ENCODE peak calls at places on chromosome 22, in five cellular contexts. X, N, I, S and R are unnamed samples.

GRCh38 chr22:27115816-27116256 is 458.4 kb downstream of the MIAT start:
- DNase-seq in X (no peak), N (no peak), S (peak; percentile 52), I (peak; percentile 60), R (no peak)

GRCh38 chr22:33902073-33902472 is 18.2 kb downstream of the LARGE1 start:
- DNase-seq in I (no peak), X (no peak), S (no peak), N (no peak), R (no peak)

GRCh38 chr22:49979587-49980264 is 19.2 kb downstream of the PIM3 start:
- DNase-seq in S (peak; percentile 70), I (peak; percentile 33), X (no peak), N (peak; percentile 13), R (no peak)

GRCh38 chr22:35717572-35717971 is at the start of gene APOL5:
- DNase-seq in N (no peak), X (no peak), I (no peak), S (no peak), R (no peak)

GRCh38 chr22:44677299-44678244 is 24.4 kb upstream of the PRR5 start:
- DNase-seq in I (no peak), X (no peak), S (no peak), N (no peak), R (no peak)

GRCh38 chr22:37202001-37202555 is 10.2 kb downstream of the SSTR3 start:
- DNase-seq in X (peak; percentile 40), I (no peak), S (no peak), N (no peak), R (no peak)

GRCh38 chr22:37496651-37497599 is 10.7 kb upstream of the MFNG start:
- DNase-seq in I (peak; percentile 31), N (no peak), X (no peak), S (no peak), R (no peak)

GRCh38 chr22:27881404-27881803 is 37.7 kb downstream of the PITPNB start:
- DNase-seq in S (peak; percentile 40), N (peak; percentile 69), I (no peak), X (peak; percentile 85), R (no peak)

GRCh38 chr22:26550498-26551033 is 38.3 kb upstream of the TFIP11 start:
- DNase-seq in N (no peak), I (no peak), X (no peak), S (no peak), R (peak; percentile 49)

DNA sequence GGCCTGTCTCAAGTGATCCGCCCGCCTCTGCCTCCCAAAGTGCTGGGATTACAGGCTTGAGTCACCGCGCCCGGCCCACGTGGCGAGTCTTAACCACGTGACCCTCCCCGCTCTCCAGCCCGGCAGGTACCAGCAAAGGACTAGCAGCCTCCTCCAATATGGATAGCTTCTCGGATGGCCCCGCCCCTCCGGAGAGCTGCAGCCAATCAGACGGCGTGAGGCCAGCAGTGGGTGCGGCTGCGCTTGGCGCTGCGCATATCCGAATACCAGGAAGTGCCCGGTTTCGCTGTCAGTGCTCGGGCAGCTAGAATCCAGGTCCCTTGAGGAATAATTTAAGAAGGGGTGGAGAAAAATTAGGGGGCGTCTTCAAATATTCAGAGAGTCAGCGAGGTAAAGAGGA is 14.7 kb upstream of the PISD start:
- DNase-seq in I (peak; percentile 83), N (peak; percentile 96), S (peak; percentile 97), X (peak; percentile 96), R (peak; percentile 92)
- TF ChIP-seq POLR2A in I (no peak), N (no peak), S (no peak), X (no peak), R (peak; percentile 38)

GRCh38 chr22:17633217-17633997 is 4.9 kb upstream of the ATP6V1E1 start:
- DNase-seq in S (no peak), X (no peak), N (no peak), I (peak; percentile 29), R (peak; percentile 12)
- H3K4me3 ChIP-seq in S (no peak overlapping the region), X (no peak overlapping the region), N (no peak overlapping the region), I (no peak overlapping the region), R (no peak overlapping the region)

GRCh38 chr22:24408630-24409029 is 18.8 kb upstream of the ADORA2A start:
- DNase-seq in I (no peak), X (no peak), S (no peak), N (peak; percentile 29), R (no peak)

GRCh38 chr22:24406322-24407277 is 20.8 kb upstream of the ADORA2A start:
- DNase-seq in N (peak; percentile 39), S (no peak), I (no peak), X (no peak), R (no peak)

GRCh38 chr22:24407884-24408283 is 19.5 kb upstream of the ADORA2A start:
- DNase-seq in X (no peak), I (no peak), N (no peak), S (no peak), R (no peak)

GRCh38 chr22:24405631-24406321 is 21.6 kb upstream of the ADORA2A start:
- DNase-seq in S (no peak), X (no peak), N (no peak), I (no peak), R (no peak)

DNA sequence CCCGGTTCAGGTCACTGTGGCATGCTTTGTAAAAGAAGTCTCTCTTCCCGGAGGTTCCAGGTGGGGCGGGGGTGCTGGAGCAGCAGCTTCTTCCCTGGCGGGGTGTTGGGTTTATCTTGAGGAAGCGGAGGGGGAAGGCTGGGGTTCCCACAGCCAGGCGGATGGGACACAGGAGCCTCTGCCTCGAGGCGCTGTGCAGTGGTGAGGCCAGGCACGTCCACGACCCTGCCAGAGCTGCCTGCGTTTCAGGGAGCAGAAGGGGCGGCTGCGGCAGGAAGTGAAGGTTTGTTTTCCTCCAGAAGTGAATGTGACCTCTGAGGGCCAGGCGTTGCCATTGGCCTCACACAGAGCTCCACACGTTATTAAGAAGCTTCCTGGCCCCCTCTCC is 20.1 kb upstream of the ADORA2A start:
- DNase-seq in I (no peak), S (no peak), N (peak; percentile 61), X (no peak), R (peak; percentile 14)
- H3K27ac ChIP-seq in I (no peak overlapping the region), S (peak overlapping the region; percentile 10), N (no peak overlapping the region), X (no peak overlapping the region), R (no peak overlapping the region)

GRCh38 chr22:23896166-23896522 is 2.0 kb downstream of the MIF start:
- DNase-seq in N (no peak), S (no peak), X (no peak), I (no peak), R (no peak)

GRCh38 chr22:23895599-23896144 is 1.5 kb downstream of the MIF start:
- DNase-seq in N (no peak), I (no peak), X (no peak), S (no peak), R (no peak)

GRCh38 chr22:23897320-23897719 is 3.1 kb downstream of the MIF start:
- DNase-seq in N (no peak), S (no peak), X (peak; percentile 41), I (no peak), R (no peak)

GRCh38 chr22:23898006-23898974 is 4.1 kb downstream of the MIF start:
- DNase-seq in I (no peak), X (no peak), N (no peak), S (no peak), R (no peak)

GRCh38 chr22:23896523-23897186 is 2.5 kb downstream of the MIF start:
- DNase-seq in S (no peak), I (no peak), X (peak; percentile 64), N (no peak), R (no peak)
- TF ChIP-seq POLR2A in S (no peak), I (no peak), X (no peak), N (no peak), R (no peak)

GRCh38 chr22:20395181-20395896 is 1.4 kb downstream of the ZNF74 start:
- DNase-seq in I (no peak), N (no peak), X (no peak), S (no peak), R (no peak)

GRCh38 chr22:20397498-20397897 is 3.5 kb downstream of the ZNF74 start:
- DNase-seq in I (no peak), N (no peak), X (no peak), S (no peak), R (no peak)

GRCh38 chr22:20396639-20397038 is 2.7 kb downstream of the ZNF74 start:
- DNase-seq in N (no peak), I (no peak), S (no peak), X (no peak), R (no peak)

GRCh38 chr22:20393705-20394476 is at the start of gene ZNF74:
- DNase-seq in X (peak; percentile 95), I (peak; percentile 31), S (peak; percentile 90), N (peak; percentile 91), R (peak; percentile 81)

GRCh38 chr22:20395897-20396287 is 1.9 kb downstream of the ZNF74 start:
- DNase-seq in S (no peak), X (no peak), I (no peak), N (no peak), R (no peak)
- H3K4me3 ChIP-seq in S (no peak overlapping the region), X (no peak overlapping the region), I (no peak overlapping the region), N (no peak overlapping the region), R (no peak overlapping the region)

GRCh38 chr22:32752868-32753520 is 48.5 kb upstream of the TIMP3 start:
- DNase-seq in N (no peak), I (no peak), S (no peak), X (peak; percentile 83), R (peak; percentile 49)

GRCh38 chr22:32752326-32752725 is 49.2 kb upstream of the TIMP3 start:
- DNase-seq in X (no peak), S (no peak), N (no peak), I (no peak), R (no peak)

GRCh38 chr22:32751065-32751739 is 50.3 kb upstream of the TIMP3 start:
- DNase-seq in S (no peak), I (no peak), X (no peak), N (no peak), R (no peak)

GRCh38 chr22:32754413-32755041 is 47.0 kb upstream of the TIMP3 start:
- DNase-seq in X (no peak), N (no peak), I (no peak), S (no peak), R (peak; percentile 20)

GRCh38 chr22:32753591-32753990 is 47.9 kb upstream of the TIMP3 start:
- DNase-seq in N (no peak), I (no peak), S (no peak), X (no peak), R (no peak)
- H3K27ac ChIP-seq in N (no peak overlapping the region), I (no peak overlapping the region), S (peak overlapping the region; percentile 25), X (peak overlapping the region; percentile 14), R (peak overlapping the region; percentile 63)

GRCh38 chr22:41641854-41642253 is 20.8 kb downstream of the XRCC6 start:
- DNase-seq in X (no peak), S (no peak), N (no peak), I (no peak), R (no peak)
- TF ChIP-seq POLR2A in X (no peak), S (no peak), N (no peak), I (no peak), R (no peak)